ENCODE peak calls at places on chromosomes 12 and 14, in seven cellular contexts. A, E, I, R, N, V and S are unnamed samples.

GRCh38 chr12:82862876-82863649 is 176.4 kb downstream of the TMTC2 start:
- DNase-seq in A (no peak), E (no peak), I (no peak), R (no peak), N (no peak), V (no peak), S (no peak)

GRCh38 chr12:96271469-96272199 is 77.5 kb downstream of the ELK3 start:
- DNase-seq in A (no peak), E (no peak), I (no peak), R (no peak), N (no peak), V (no peak), S (no peak)

GRCh38 chr14:47822326-47822725 is 146.9 kb upstream of the MDGA2 start:
- DNase-seq in A (no peak), E (no peak), I (no peak), R (no peak), N (no peak), V (no peak), S (no peak)

GRCh38 chr12:31833541-31833840 is 104.7 kb upstream of the AMN1 start:
- DNase-seq in A (no peak), E (no peak), I (no peak), R (no peak), N (no peak), V (no peak), S (no peak)

GRCh38 chr12:6570264-6570887 is 2.3 kb upstream of the NOP2 start:
- DNase-seq in A (no peak), E (peak; percentile 58), I (no peak), R (no peak), N (no peak), V (no peak), S (no peak)

GRCh38 chr14:100890044-100890443 is 13.5 kb downstream of the RTL1 start:
- DNase-seq in A (peak; percentile 26), E (no peak), I (no peak), R (no peak), N (no peak), V (no peak), S (no peak)

GRCh38 chr12:90037740-90038139 is 329.1 kb upstream of the ATP2B1 start:
- DNase-seq in A (no peak), E (no peak), I (no peak), R (no peak), N (no peak), V (no peak), S (no peak)

GRCh38 chr12:117863004-117863709 is 105.6 kb downstream of the KSR2 start:
- DNase-seq in A (no peak), E (no peak), I (no peak), R (no peak), N (no peak), V (peak; percentile 10), S (no peak)

GRCh38 chr12:54173066-54173726 is 15.6 kb downstream of the SMUG1 start:
- DNase-seq in A (peak; percentile 65), E (no peak), I (peak; percentile 20), R (no peak), N (no peak), V (no peak), S (no peak)

GRCh38 chr12:106580671-106581508 is 1.9 kb upstream of the RFX4 start:
- DNase-seq in A (no peak), E (no peak), I (no peak), R (no peak), N (no peak), V (no peak), S (no peak)

GRCh38 chr12:10310926-10311705 is 3.4 kb downstream of the KLRD1 start:
- DNase-seq in A (no peak), E (no peak), I (no peak), R (peak; percentile 6), N (no peak), V (no peak), S (peak; percentile 16)

GRCh38 chr14:74908861-74909341 is 14.2 kb downstream of the RPS6KL1 start:
- DNase-seq in A (no peak), E (no peak), I (no peak), R (no peak), N (peak; percentile 77), V (no peak), S (no peak)

GRCh38 chr12:92396647-92397258 is 251.1 kb upstream of the BTG1 start:
- DNase-seq in A (no peak), E (peak; percentile 27), I (no peak), R (no peak), N (no peak), V (peak; percentile 49), S (peak; percentile 63)

GRCh38 chr14:55508676-55509075 is 68.3 kb upstream of the TBPL2 start:
- DNase-seq in A (no peak), E (no peak), I (no peak), R (no peak), N (no peak), V (no peak), S (no peak)

GRCh38 chr12:28543021-28543890 is 353.0 kb downstream of the CCDC91 start:
- DNase-seq in A (no peak), E (peak; percentile 36), I (no peak), R (no peak), N (no peak), V (no peak), S (no peak)

GRCh38 chr14:94722397-94722796 is 47.5 kb downstream of the GSC start:
- DNase-seq in A (no peak), E (no peak), I (no peak), R (no peak), N (no peak), V (no peak), S (no peak)

GRCh38 chr12:27733052-27733656 is 22.5 kb downstream of the MRPS35 start:
- DNase-seq in A (no peak), E (peak; percentile 49), I (no peak), R (no peak), N (no peak), V (no peak), S (peak; percentile 43)

GRCh38 chr12:127677537-127678131 is 589.3 kb upstream of the TMEM132C start:
- DNase-seq in A (peak; percentile 64), E (peak; percentile 69), I (peak; percentile 2), R (peak; percentile 62), N (no peak), V (peak; percentile 41), S (peak; percentile 84)

GRCh38 chr12:111413442-111414086 is 7.8 kb downstream of the SH2B3 start:
- DNase-seq in A (no peak), E (peak; percentile 74), I (no peak), R (peak; percentile 57), N (no peak), V (no peak), S (peak; percentile 62)

GRCh38 chr12:131250028-131250950 is 296.6 kb downstream of the ADGRD1 start:
- DNase-seq in A (no peak), E (peak; percentile 22), I (no peak), R (no peak), N (no peak), V (no peak), S (no peak)

GRCh38 chr12:69007166-69007857 is 74.3 kb upstream of the CPM start:
- DNase-seq in A (no peak), E (no peak), I (no peak), R (no peak), N (no peak), V (peak; percentile 40), S (peak; percentile 63)

DNA sequence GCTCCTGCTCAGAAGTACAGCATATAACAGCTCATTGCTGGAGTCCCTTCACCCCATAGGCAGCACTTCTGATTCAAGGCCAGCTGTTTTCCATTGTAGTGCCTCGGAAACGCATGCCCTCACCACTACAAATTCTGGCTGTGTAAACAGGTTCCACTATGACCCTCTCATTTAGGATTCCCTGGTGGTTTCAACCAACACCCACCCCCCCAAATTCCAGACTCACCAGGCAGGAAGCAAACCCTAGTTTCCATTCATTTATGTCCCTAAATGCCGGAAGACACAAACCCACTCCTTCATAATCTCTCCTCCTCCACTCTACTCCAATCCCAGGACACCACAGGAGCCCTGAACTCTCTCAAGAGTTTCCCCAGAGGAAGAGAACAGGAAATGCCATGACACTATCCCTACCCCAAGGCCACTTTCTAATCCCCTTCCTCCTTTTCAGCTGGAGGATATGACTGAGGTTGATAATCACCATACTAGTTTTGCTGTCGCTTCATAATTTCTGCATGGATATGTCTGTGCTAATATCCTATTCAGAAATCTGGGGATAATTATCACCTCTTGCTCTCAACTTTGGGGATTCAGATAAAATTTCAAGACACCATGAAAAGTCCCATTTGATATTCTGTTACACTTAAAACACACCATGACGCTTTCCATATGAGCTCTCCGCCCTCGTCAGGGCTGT is 75.8 kb upstream of the TMPO start:
- DNase-seq in A (no peak), E (no peak), I (no peak), R (peak; percentile 11), N (no peak), V (no peak), S (peak; percentile 56)
- H3K27me3 ChIP-seq in A (no peaks in the 10 kb centered on the region), E (peaks cover 16% of the 10 kb centered on the region), I (no peaks in the 10 kb centered on the region), R (no peaks in the 10 kb centered on the region), N (no peaks in the 10 kb centered on the region), V (peaks cover 5% of the 10 kb centered on the region), S (no peaks in the 10 kb centered on the region)

DNA sequence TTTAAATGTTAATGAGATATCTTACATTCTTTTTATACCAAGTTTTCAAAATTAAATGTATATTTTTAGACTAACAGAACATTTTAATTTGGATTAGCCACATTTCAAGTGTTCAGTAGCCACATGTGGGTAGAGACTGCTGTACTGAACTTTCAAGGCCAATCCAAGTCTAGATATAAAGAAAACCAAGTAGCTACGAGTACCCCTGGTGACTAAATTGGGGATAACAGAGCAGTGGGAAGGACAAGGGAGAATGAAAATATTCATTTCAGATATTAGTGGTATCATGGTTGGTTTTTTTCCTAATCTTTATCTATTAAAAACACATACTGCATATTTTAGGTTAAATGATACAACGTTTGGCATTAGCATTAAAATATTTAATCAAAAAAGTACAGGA is 69.4 kb upstream of the RHOJ start:
- DNase-seq in A (no peak), E (peak; percentile 3), I (no peak), R (no peak), N (no peak), V (no peak), S (peak; percentile 7)
- TF ChIP-seq CTCF in A (no peak), E (peak; percentile 24), I (peak; percentile 8), R (no peak), N (no peak), V (peak; percentile 41), S (peak; percentile 58)

GRCh38 chr14:104134061-104134965 is 4.1 kb upstream of the KIF26A start:
- DNase-seq in A (peak; percentile 20), E (no peak), I (no peak), R (no peak), N (peak; percentile 75), V (no peak), S (no peak)
- H3K4me3 ChIP-seq in A (no peak overlapping the region), E (no peak overlapping the region), I (no peak overlapping the region), R (no peak overlapping the region), N (no peak overlapping the region), V (no peak overlapping the region), S (no peak overlapping the region)

GRCh38 chr14:21023817-21024667 is 819 bp downstream of the NDRG2 start:
- DNase-seq in A (no peak), E (peak; percentile 30), I (no peak), R (no peak), N (peak; percentile 74), V (no peak), S (no peak)

GRCh38 chr14:21023174-21023573 is 1.7 kb downstream of the NDRG2 start:
- DNase-seq in A (no peak), E (no peak), I (no peak), R (no peak), N (peak; percentile 58), V (no peak), S (no peak)

GRCh38 chr14:21024668-21025373 is at the start of gene NDRG2:
- DNase-seq in A (peak; percentile 93), E (peak; percentile 85), I (peak; percentile 31), R (peak; percentile 87), N (peak; percentile 90), V (no peak), S (no peak)

GRCh38 chr14:21020977-21021545 is 3.8 kb downstream of the NDRG2 start:
- DNase-seq in A (no peak), E (no peak), I (no peak), R (no peak), N (peak; percentile 62), V (no peak), S (no peak)

GRCh38 chr14:21022686-21023085 is 2.2 kb downstream of the NDRG2 start:
- DNase-seq in A (no peak), E (no peak), I (no peak), R (no peak), N (no peak), V (no peak), S (no peak)
- H3K27me3 ChIP-seq in A (no peaks in the 10 kb centered on the region), E (no peaks in the 10 kb centered on the region), I (peaks cover 3% of the 10 kb centered on the region), R (no peaks in the 10 kb centered on the region), N (no peaks in the 10 kb centered on the region), V (peaks cover 42% of the 10 kb centered on the region), S (peaks cover 27% of the 10 kb centered on the region)